ENCODE peak calls at places on chromosomes 11 and 22, in four cellular contexts. T is substantia nigra, Z is SK-MEL-5, K is left lung. H is an unnamed sample.

GRCh38 chr11:19617830-19618523 is 94.7 kb upstream of the NAV2 start:
- DNase-seq in T (no peak), K (no peak), Z (no peak), H (no peak)

GRCh38 chr11:17280494-17281127 is 4.1 kb downstream of the NUCB2 start:
- DNase-seq in T (no peak), K (no peak), Z (no peak), H (no peak)

GRCh38 chr22:23696326-23696851 is 5.6 kb downstream of the RGL4 start:
- DNase-seq in T (no peak), K (peak), Z (no peak), H (no peak)

GRCh38 chr22:49486225-49486624 is 341.4 kb downstream of the BRD1 start:
- DNase-seq in T (no peak), Z (no peak), K (no peak), H (no peak)

GRCh38 chr11:34432822-34433221 is 5.9 kb upstream of the CAT start:
- DNase-seq in T (no peak), K (no peak), Z (no peak), H (no peak)

GRCh38 chr22:25729016-25729415 is 13.0 kb upstream of the MYO18B start:
- DNase-seq in Z (no peak), T (no peak), K (no peak), H (no peak)

GRCh38 chr22:37303821-37304274 is 21.5 kb downstream of the CYTH4 start:
- DNase-seq in Z (peak), T (peak), K (peak), H (no peak)

GRCh38 chr11:44774131-44774530 is 47.4 kb downstream of the TSPAN18 start:
- DNase-seq in T (no peak), Z (no peak), K (no peak), H (no peak)

GRCh38 chr11:106399075-106399500 is 321.6 kb downstream of the AASDHPPT start:
- DNase-seq in T (no peak), K (no peak), Z (no peak), H (no peak)

GRCh38 chr11:93875637-93876036 is 25.2 kb upstream of the VSTM5 start:
- DNase-seq in Z (no peak), K (no peak), T (no peak), H (no peak)

GRCh38 chr22:49923445-49923844 is 5.0 kb downstream of the CRELD2 start:
- DNase-seq in T (no peak), K (no peak), Z (no peak), H (no peak)

GRCh38 chr22:42324991-42325710 is 54.7 kb upstream of the TCF20 start:
- DNase-seq in T (no peak), Z (no peak), K (no peak), H (no peak)

GRCh38 chr11:128269466-128269865 is 317.9 kb downstream of the ETS1 start:
- DNase-seq in Z (no peak), K (no peak), T (no peak), H (no peak)

GRCh38 chr11:92045325-92045724 is 179.3 kb upstream of the FAT3 start:
- DNase-seq in T (no peak), Z (no peak), K (no peak), H (no peak)

GRCh38 chr11:126696976-126697375 is 303.6 kb downstream of the KIRREL3 start:
- DNase-seq in Z (no peak), T (no peak), K (no peak), H (no peak)

GRCh38 chr11:64848779-64849599 is 4.5 kb upstream of the CDC42BPG start:
- DNase-seq in Z (no peak), T (no peak), K (peak), H (no peak)

GRCh38 chr11:93225642-93226041 is 27.9 kb upstream of the SLC36A4 start:
- DNase-seq in T (no peak), Z (peak), K (no peak), H (no peak)

GRCh38 chr11:86477495-86478155 is 102.9 kb downstream of the CCDC81 start:
- DNase-seq in T (no peak), K (no peak), Z (no peak), H (no peak)

GRCh38 chr22:46293591-46294260 is 2.9 kb upstream of the GTSE1 start:
- DNase-seq in T (peak), K (no peak), Z (no peak), H (peak)

GRCh38 chr11:125001073-125001764 is 47.2 kb downstream of the CCDC15 start:
- DNase-seq in Z (no peak), K (no peak), T (no peak), H (no peak)

GRCh38 chr11:45918331-45918941 is 759 bp upstream of the PEX16 start:
- DNase-seq in Z (peak), T (peak), K (peak), H (peak)

GRCh38 chr11:109971184-109971523 is 122.0 kb upstream of the ZC3H12C start:
- DNase-seq in K (no peak), Z (no peak), T (no peak), H (peak)

H was measured in head of caudate nucleus.